ENCODE peak calls at places on chromosomes 13 and 19, in seven cellular contexts. N is RCC 7860; B is cortex of kidney; H is fibroblast of mammary gland; K is activated T-helper 1 cell treated with anti-CD3 and anti-CD28 coated beads, Interleukin-12 subunit alpha, Interleukin-12 subunit beta, Interleukin-2, Interleukin-4 antibody, amounts not matched to agents 30 ng/mL and 10 ng/mL and 1 ng/mL, durations not matched to agents 14 hours and 24 hours and 36 hours; L is chondrocyte; Y is psoas muscle. O is an unnamed sample.

GRCh38 chr13:30510091-30510490 is 44.4 kb upstream of the HMGB1 start:
- DNase-seq in N (no peak), B (no peak), Y (no peak), K (no peak), H (no peak), L (no peak), O (no peak)

GRCh38 chr19:12293771-12294307 is 844 bp downstream of the ZNF44 start:
- DNase-seq in L (no peak), B (peak), H (peak), N (peak), K (peak), Y (peak), O (peak)

GRCh38 chr13:32224916-32225315 is 90.2 kb downstream of the ZAR1L start:
- DNase-seq in N (no peak), L (no peak), K (no peak), Y (no peak), H (no peak), B (no peak), O (no peak)

GRCh38 chr19:459724-460511 is 915 bp downstream of the SHC2 start:
- DNase-seq in K (no peak), N (no peak), H (no peak), B (no peak), Y (peak), L (no peak), O (peak)

GRCh38 chr19:2149980-2150793 is 1.2 kb downstream of the AP3D1 start:
- DNase-seq in B (no peak), H (no peak), K (no peak), L (no peak), N (no peak), Y (no peak), O (no peak)

GRCh38 chr13:99740261-99740979 is 231.1 kb downstream of the ZIC5 start:
- DNase-seq in B (no peak), Y (no peak), H (peak), L (no peak), K (no peak), N (no peak), O (no peak)

GRCh38 chr13:75196112-75196855 is 285.7 kb downstream of the TBC1D4 start:
- DNase-seq in Y (no peak), N (no peak), H (peak), K (no peak), B (no peak), L (no peak), O (no peak)

GRCh38 chr13:44575741-44576395 is at the start of gene TSC22D1:
- DNase-seq in N (no peak), Y (peak), K (peak), B (no peak), L (no peak), H (peak), O (no peak)

GRCh38 chr13:98517576-98518310 is 59.2 kb downstream of the STK24 start:
- DNase-seq in B (no peak), N (no peak), H (no peak), K (peak), Y (no peak), L (no peak), O (no peak)